ENCODE peak calls at places on chromosomes 4 and X, in six cellular contexts. One of them, this sample, is unnamed.

GRCh38 chrX:3548743-3549441 is 164.6 kb downstream of the PRKX start:
- DNase-seq in AG08395: peak; percentile 65
- DNase-seq in glutamatergic neuron: no peak
- DNase-seq in LHCN-M2: peak; percentile 76
- DNase-seq in endodermal cell: no peak
- DNase-seq in brain microvascular endothelial cell: peak; percentile 42
- DNase-seq in this sample: no peak

GRCh38 chr4:20916106-20916505 is 215.8 kb downstream of the PACRGL start:
- DNase-seq in AG08395: no peak
- DNase-seq in glutamatergic neuron: no peak
- DNase-seq in LHCN-M2: no peak
- DNase-seq in endodermal cell: no peak
- DNase-seq in brain microvascular endothelial cell: no peak
- DNase-seq in this sample: no peak

GRCh38 chr4:53900275-53900649 is 164.1 kb downstream of the CHIC2 start:
- DNase-seq in AG08395: no peak
- DNase-seq in glutamatergic neuron: no peak
- DNase-seq in LHCN-M2: no peak
- DNase-seq in endodermal cell: no peak
- DNase-seq in brain microvascular endothelial cell: no peak
- DNase-seq in this sample: no peak

GRCh38 chrX:47620303-47620685 is 637 bp upstream of the SYN1 start:
- DNase-seq in AG08395: no peak
- DNase-seq in glutamatergic neuron: no peak
- DNase-seq in LHCN-M2: no peak
- DNase-seq in endodermal cell: no peak
- DNase-seq in brain microvascular endothelial cell: no peak
- DNase-seq in this sample: no peak

GRCh38 chr4:110633358-110634319 is 10.8 kb upstream of the PITX2 start:
- DNase-seq in AG08395: no peak
- DNase-seq in glutamatergic neuron: no peak
- DNase-seq in LHCN-M2: peak; percentile 46
- DNase-seq in endodermal cell: peak; percentile 76
- DNase-seq in brain microvascular endothelial cell: no peak
- DNase-seq in this sample: no peak

GRCh38 chr4:184348311-184349233 is 125.8 kb downstream of the IRF2 start:
- DNase-seq in AG08395: no peak
- DNase-seq in glutamatergic neuron: no peak
- DNase-seq in LHCN-M2: no peak
- DNase-seq in endodermal cell: peak; percentile 55
- DNase-seq in brain microvascular endothelial cell: peak; percentile 10
- DNase-seq in this sample: no peak

GRCh38 chrX:129759576-129760061 is 20.1 kb upstream of the SASH3 start:
- DNase-seq in AG08395: peak; percentile 76
- DNase-seq in glutamatergic neuron: no peak
- DNase-seq in LHCN-M2: peak; percentile 71
- DNase-seq in endodermal cell: peak; percentile 52
- DNase-seq in brain microvascular endothelial cell: peak; percentile 57
- DNase-seq in this sample: no peak

GRCh38 chr4:80608285-80608980 is 272.9 kb downstream of the CFAP299 start:
- DNase-seq in AG08395: peak; percentile 7
- DNase-seq in glutamatergic neuron: no peak
- DNase-seq in LHCN-M2: peak; percentile 21
- DNase-seq in endodermal cell: no peak
- DNase-seq in brain microvascular endothelial cell: no peak
- DNase-seq in this sample: no peak

GRCh38 chr4:113603926-113604325 is 157.6 kb downstream of the CAMK2D start:
- DNase-seq in AG08395: peak; percentile 15
- DNase-seq in glutamatergic neuron: no peak
- DNase-seq in LHCN-M2: peak; percentile 20
- DNase-seq in endodermal cell: no peak
- DNase-seq in brain microvascular endothelial cell: no peak
- DNase-seq in this sample: no peak

GRCh38 chrX:34868633-34869032 is 74.0 kb upstream of the FAM47B start:
- DNase-seq in AG08395: no peak
- DNase-seq in glutamatergic neuron: no peak
- DNase-seq in LHCN-M2: no peak
- DNase-seq in endodermal cell: no peak
- DNase-seq in brain microvascular endothelial cell: no peak
- DNase-seq in this sample: no peak

GRCh38 chrX:25083661-25084060 is 67.9 kb upstream of the ARX start:
- DNase-seq in AG08395: no peak
- DNase-seq in glutamatergic neuron: no peak
- DNase-seq in LHCN-M2: no peak
- DNase-seq in endodermal cell: no peak
- DNase-seq in brain microvascular endothelial cell: no peak
- DNase-seq in this sample: no peak

GRCh38 chrX:153968255-153968654 is 3.4 kb downstream of the HCFC1 start:
- DNase-seq in AG08395: no peak
- DNase-seq in glutamatergic neuron: no peak
- DNase-seq in LHCN-M2: no peak
- DNase-seq in endodermal cell: no peak
- DNase-seq in brain microvascular endothelial cell: no peak
- DNase-seq in this sample: no peak

GRCh38 chrX:27883468-27884092 is 75.8 kb downstream of the MAGEB10 start:
- DNase-seq in AG08395: no peak
- DNase-seq in glutamatergic neuron: no peak
- DNase-seq in LHCN-M2: no peak
- DNase-seq in endodermal cell: no peak
- DNase-seq in brain microvascular endothelial cell: no peak
- DNase-seq in this sample: no peak

GRCh38 chr4:77349796-77350195 is 192.8 kb downstream of the CCNG2 start:
- DNase-seq in AG08395: peak; percentile 74
- DNase-seq in glutamatergic neuron: no peak
- DNase-seq in LHCN-M2: peak; percentile 11
- DNase-seq in endodermal cell: no peak
- DNase-seq in brain microvascular endothelial cell: no peak
- DNase-seq in this sample: no peak

GRCh38 chr4:101050836-101051205 is 296.5 kb downstream of the PPP3CA start:
- DNase-seq in AG08395: no peak
- DNase-seq in glutamatergic neuron: no peak
- DNase-seq in LHCN-M2: no peak
- DNase-seq in endodermal cell: no peak
- DNase-seq in brain microvascular endothelial cell: no peak
- DNase-seq in this sample: no peak

GRCh38 chr4:183261953-183262775 is 57.9 kb downstream of the CLDN22 start:
- DNase-seq in AG08395: peak; percentile 78
- DNase-seq in glutamatergic neuron: peak; percentile 86
- DNase-seq in LHCN-M2: peak; percentile 69
- DNase-seq in endodermal cell: peak; percentile 93
- DNase-seq in brain microvascular endothelial cell: peak; percentile 76
- DNase-seq in this sample: peak; percentile 82